ENCODE peak calls at places on chromosomes 6 and 20, in six cellular contexts. L is GM12878, O is suprapubic skin, R is spleen, S is K562, Q is stomach. K is an unnamed sample.

GRCh38 chr20:43191946-43192847 is 2.5 kb upstream of the PTPRT start:
- DNase-seq in L (no peak), O (no peak), R (no peak), S (peak; percentile 29), Q (no peak), K (no peak)

GRCh38 chr6:26305097-26305841 is 59.7 kb upstream of the BTN3A2 start:
- DNase-seq in L (no peak), O (no peak), R (peak; percentile 85), S (peak; percentile 76), Q (peak; percentile 44), K (no peak)

GRCh38 chr6:130033999-130034814 is 15.8 kb downstream of the L3MBTL3 start:
- DNase-seq in L (no peak), O (no peak), R (no peak), S (peak; percentile 11), Q (no peak), K (no peak)

GRCh38 chr6:161817881-161818280 is 544.0 kb upstream of the AGPAT4 start:
- DNase-seq in L (no peak), O (no peak), R (no peak), S (no peak), Q (no peak), K (peak; percentile 37)

GRCh38 chr6:68778356-68779020 is 143.4 kb downstream of the ADGRB3 start:
- DNase-seq in L (no peak), O (no peak), R (no peak), S (peak; percentile 36), Q (no peak), K (no peak)

GRCh38 chr20:51021067-51022025 is 1.6 kb downstream of the KCNG1 start:
- DNase-seq in L (no peak), O (no peak), R (no peak), S (no peak), Q (no peak), K (no peak)

GRCh38 chr20:44681796-44682566 is 30.5 kb upstream of the ADA start:
- DNase-seq in L (no peak), O (no peak), R (no peak), S (no peak), Q (no peak), K (no peak)

GRCh38 chr6:63805345-63805744 is 169.7 kb downstream of the PHF3 start:
- DNase-seq in L (no peak), O (no peak), R (no peak), S (no peak), Q (no peak), K (no peak)

GRCh38 chr20:46279104-46279503 is 29.2 kb downstream of the CDH22 start:
- DNase-seq in L (no peak), O (no peak), R (no peak), S (no peak), Q (no peak), K (no peak)

GRCh38 chr20:50303573-50304500 is 113.2 kb downstream of the CEBPB start:
- DNase-seq in L (no peak), O (peak; percentile 95), R (peak; percentile 66), S (peak; percentile 56), Q (peak; percentile 84), K (peak; percentile 98)

GRCh38 chr6:122589115-122589514 is 21.1 kb upstream of the PKIB start:
- DNase-seq in L (no peak), O (no peak), R (no peak), S (no peak), Q (no peak), K (no peak)

GRCh38 chr20:3273371-3273770 is 34.4 kb upstream of the SLC4A11 start:
- DNase-seq in L (no peak), O (no peak), R (no peak), S (no peak), Q (no peak), K (no peak)

GRCh38 chr6:311679-312220 is 19.5 kb downstream of the DUSP22 start:
- DNase-seq in L (no peak), O (peak; percentile 77), R (peak; percentile 74), S (peak; percentile 36), Q (no peak), K (no peak)

GRCh38 chr6:94130458-94130857 is 711.1 kb upstream of the EPHA7 start:
- DNase-seq in L (no peak), O (no peak), R (no peak), S (no peak), Q (no peak), K (no peak)

GRCh38 chr6:32192608-32193039 is at the start of gene GPSM3:
- DNase-seq in L (peak; percentile 59), O (no peak), R (peak; percentile 95), S (peak; percentile 53), Q (peak; percentile 54), K (no peak)

GRCh38 chr6:157380458-157380778 is 572 bp upstream of the ZDHHC14 start:
- DNase-seq in L (no peak), O (no peak), R (no peak), S (no peak), Q (no peak), K (no peak)

GRCh38 chr6:138038148-138038870 is 68.9 kb downstream of the PERP start:
- DNase-seq in L (peak; percentile 9), O (no peak), R (no peak), S (no peak), Q (no peak), K (peak; percentile 74)

GRCh38 chr6:108127826-108128225 is 38.0 kb upstream of the NR2E1 start:
- DNase-seq in L (no peak), O (no peak), R (no peak), S (no peak), Q (no peak), K (no peak)

GRCh38 chr20:35708502-35708901 is 9.3 kb downstream of the ROMO1 start:
- DNase-seq in L (no peak), O (no peak), R (no peak), S (no peak), Q (no peak), K (no peak)

GRCh38 chr6:32885698-32886286 is 31.8 kb downstream of the PSMB9 start:
- DNase-seq in L (peak; percentile 23), O (no peak), R (no peak), S (peak; percentile 31), Q (no peak), K (no peak)

GRCh38 chr6:165986647-165987482 is 180.8 kb downstream of the TBXT start:
- DNase-seq in L (no peak), O (no peak), R (no peak), S (no peak), Q (no peak), K (no peak)

DNA sequence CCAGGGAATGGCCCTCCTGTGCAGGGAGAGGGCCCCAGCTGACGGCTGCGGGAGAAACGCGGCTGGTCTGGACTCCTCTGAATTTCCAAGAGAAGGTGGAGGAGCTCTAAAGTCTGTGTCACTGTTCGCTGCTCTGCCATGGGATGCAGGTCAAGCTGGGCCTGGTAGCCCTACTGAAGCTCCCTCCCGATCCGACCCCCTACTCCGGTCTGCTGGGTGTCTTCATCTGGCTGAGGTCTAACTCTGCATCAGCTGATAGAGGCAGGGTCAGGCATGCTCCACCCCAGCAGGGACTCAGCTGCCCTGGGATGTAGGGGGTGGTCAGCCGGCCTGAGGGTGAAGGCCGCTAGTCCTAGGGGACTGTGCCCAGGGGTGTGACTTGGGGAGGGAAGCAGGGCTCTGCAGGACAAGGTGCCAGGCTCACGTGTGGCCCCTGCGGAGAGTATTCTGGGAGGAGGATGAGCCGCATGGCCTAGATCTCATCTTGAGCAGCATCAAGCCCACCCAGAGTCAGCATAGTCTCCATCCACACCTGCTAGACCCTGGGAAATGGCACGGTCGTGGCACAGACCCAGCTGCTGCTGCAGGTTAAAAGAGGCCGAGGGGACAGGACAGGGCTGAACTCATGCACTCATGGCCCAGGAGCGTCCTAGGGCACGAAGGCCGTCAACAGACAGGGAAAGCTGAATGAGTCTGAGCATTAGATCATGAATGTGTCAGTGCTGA is 1.4 kb downstream of the CST3 start:
- DNase-seq in L (no peak), O (no peak), R (no peak), S (no peak), Q (no peak), K (peak; percentile 91)
- H3K4me1 ChIP-seq in L (peaks cover 9% of the 10 kb centered on the region), O (peaks cover 57% of the 10 kb centered on the region), R (peaks cover 97% of the 10 kb centered on the region), S (peaks cover 23% of the 10 kb centered on the region), Q (peaks cover 49% of the 10 kb centered on the region), K (peaks cover 25% of the 10 kb centered on the region)

GRCh38 chr6:90220273-90220672 is 76.4 kb downstream of the BACH2 start:
- DNase-seq in L (no peak), O (no peak), R (no peak), S (no peak), Q (no peak), K (no peak)

GRCh38 chr6:90222008-90222407 is 74.6 kb downstream of the BACH2 start:
- DNase-seq in L (no peak), O (no peak), R (no peak), S (no peak), Q (no peak), K (no peak)

GRCh38 chr6:90222724-90223198 is 73.9 kb downstream of the BACH2 start:
- DNase-seq in L (no peak), O (no peak), R (no peak), S (no peak), Q (no peak), K (no peak)

GRCh38 chr6:90219168-90219985 is 77.3 kb downstream of the BACH2 start:
- DNase-seq in L (no peak), O (no peak), R (no peak), S (no peak), Q (no peak), K (no peak)

DNA sequence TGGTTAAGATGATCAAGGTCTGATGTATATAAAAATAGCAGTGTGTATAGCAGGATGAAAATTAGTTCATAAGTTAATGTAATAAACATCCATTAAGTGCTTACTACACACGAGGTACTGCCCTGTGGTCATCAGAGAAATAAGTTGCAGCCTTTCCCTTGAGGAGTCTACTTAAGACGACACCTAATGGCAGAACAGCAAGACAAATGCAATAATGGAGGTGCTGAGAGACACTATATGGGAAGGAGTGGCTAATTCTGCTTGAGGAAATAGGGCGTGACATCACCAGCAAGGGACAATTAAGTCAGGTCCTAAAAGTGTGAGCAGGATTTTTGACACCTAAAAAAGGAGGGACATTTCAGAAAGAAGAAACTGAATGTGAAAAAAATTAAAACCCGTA is 75.2 kb downstream of the BACH2 start:
- DNase-seq in L (no peak), O (no peak), R (no peak), S (no peak), Q (no peak), K (no peak)
- TF ChIP-seq POLR2AphosphoS5 in L (no peak), O (no peak), R (no peak), S (no peak), Q (no peak), K (no peak)

DNA sequence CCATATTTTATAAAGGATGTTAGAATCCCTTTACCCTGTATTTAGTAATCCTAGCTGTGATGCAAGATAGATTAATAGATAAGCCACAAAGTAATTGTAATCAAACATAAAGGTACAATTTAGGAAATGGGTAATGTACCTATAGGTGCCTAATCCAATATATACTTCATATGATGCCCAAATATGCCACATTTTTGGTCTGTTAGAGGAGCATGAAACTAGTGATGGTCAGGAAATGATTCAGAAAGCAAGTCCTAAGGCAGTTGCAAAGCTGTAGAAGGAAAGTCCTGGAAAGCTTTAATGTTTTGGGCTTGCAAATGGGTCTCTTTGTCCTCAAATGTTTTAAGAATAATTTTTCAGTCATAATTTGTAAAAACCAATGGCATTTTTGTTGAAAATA is 76.6 kb upstream of the PTPRK start:
- DNase-seq in L (no peak), O (no peak), R (no peak), S (no peak), Q (no peak), K (no peak)
- H3K4me1 ChIP-seq in L (no peaks in the 10 kb centered on the region), O (peaks cover 42% of the 10 kb centered on the region), R (no peaks in the 10 kb centered on the region), S (no peaks in the 10 kb centered on the region), Q (peaks cover 23% of the 10 kb centered on the region), K (no peaks in the 10 kb centered on the region)

DNA sequence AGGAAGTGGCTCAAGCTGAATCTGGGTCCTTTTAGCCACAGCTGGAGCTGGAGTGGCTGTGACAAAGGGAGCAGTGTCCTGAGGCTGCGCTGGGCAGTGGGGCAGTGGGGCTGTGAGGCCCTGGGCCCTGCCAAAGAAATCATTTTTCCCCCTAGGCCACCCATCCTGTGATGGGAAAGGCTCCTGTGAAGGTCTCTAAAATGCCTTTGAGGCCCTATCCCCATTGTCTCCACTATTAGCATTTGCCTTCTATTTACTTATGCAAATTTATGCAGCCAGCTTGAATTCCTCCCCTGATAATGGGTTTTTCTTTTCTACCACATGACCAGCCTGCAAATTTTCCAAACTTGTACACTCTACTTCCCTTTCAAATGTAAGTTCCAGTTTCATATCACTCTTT is 539.2 kb downstream of the MEI4 start:
- DNase-seq in L (no peak), O (no peak), R (no peak), S (no peak), Q (no peak), K (no peak)
- TF ChIP-seq POLR2AphosphoS5 in L (no peak), O (no peak), R (no peak), S (no peak), Q (no peak), K (no peak)

K was measured in esophagus muscularis mucosa.